ENCODE peak calls at places on chromosomes 2 and 18, in seven cellular contexts. F, M, C, K, Z, R and L are unnamed samples.
A peak's percentile ranks its signal among the peaks of the same experiment; 100 is the strongest.

GRCh38 chr2:165699931-165700330 is 94.1 kb downstream of the GALNT3 start:
- DNase-seq in K (no peak), M (no peak), R (no peak), C (no peak), Z (no peak), F (no peak), L (no peak)

GRCh38 chr2:162537651-162538050 is 193.7 kb downstream of the GCA start:
- DNase-seq in Z (no peak), M (no peak), R (no peak), K (no peak), C (no peak), F (no peak), L (no peak)

GRCh38 chr2:10284108-10284870 is 18.4 kb upstream of the HPCAL1 start:
- DNase-seq in C (no peak), K (no peak), F (no peak), M (no peak), Z (no peak), R (no peak), L (no peak)

GRCh38 chr2:67486041-67486796 is 89.1 kb downstream of the ETAA1 start:
- DNase-seq in Z (no peak), F (no peak), C (no peak), M (no peak), R (no peak), K (no peak), L (no peak)

GRCh38 chr2:18645315-18645714 is 55.9 kb upstream of the NT5C1B start:
- DNase-seq in R (no peak), C (no peak), Z (no peak), M (no peak), F (no peak), K (no peak), L (no peak)

GRCh38 chr18:12049983-12050811 is 43.4 kb upstream of the ANKRD62 start:
- DNase-seq in K (no peak), C (peak; percentile 17), F (no peak), Z (no peak), R (no peak), M (no peak), L (no peak)

GRCh38 chr2:162928356-162928755 is 89.8 kb upstream of the KCNH7 start:
- DNase-seq in C (no peak), F (no peak), K (no peak), R (no peak), Z (no peak), M (no peak), L (no peak)

GRCh38 chr2:221671515-221671914 is 99.4 kb upstream of the EPHA4 start:
- DNase-seq in F (no peak), C (no peak), R (no peak), M (no peak), Z (no peak), K (no peak), L (no peak)

GRCh38 chr2:175815537-175815936 is 186.5 kb downstream of the LNPK start:
- DNase-seq in Z (no peak), K (no peak), M (no peak), C (no peak), F (no peak), R (no peak), L (no peak)

GRCh38 chr2:46309052-46309953 is 12.1 kb downstream of the EPAS1 start:
- DNase-seq in C (no peak), K (no peak), M (no peak), Z (no peak), F (no peak), R (no peak), L (no peak)

GRCh38 chr2:54626131-54626530 is 97.3 kb upstream of the EML6 start:
- DNase-seq in R (no peak), K (no peak), F (no peak), M (no peak), Z (no peak), C (no peak), L (no peak)

GRCh38 chr2:127954857-127955256 is 69.1 kb upstream of the AMMECR1L start:
- DNase-seq in C (no peak), R (no peak), Z (no peak), K (no peak), F (no peak), M (no peak), L (no peak)

GRCh38 chr18:42048150-42048549 is 93.1 kb downstream of the PIK3C3 start:
- DNase-seq in F (no peak), K (no peak), C (no peak), R (no peak), Z (no peak), M (no peak), L (no peak)

GRCh38 chr2:31287681-31288080 is 53.7 kb downstream of the EHD3 start:
- DNase-seq in M (no peak), C (no peak), K (no peak), F (no peak), Z (no peak), R (no peak), L (no peak)

GRCh38 chr2:158297606-158298005 is 158.9 kb downstream of the CCDC148 start:
- DNase-seq in K (no peak), R (no peak), Z (no peak), M (no peak), C (no peak), F (no peak), L (no peak)

GRCh38 chr2:213148572-213149331 is 2.7 kb downstream of the IKZF2 start:
- DNase-seq in C (no peak), Z (no peak), R (no peak), K (no peak), F (no peak), M (no peak), L (no peak)

GRCh38 chr2:29443627-29444026 is 328.4 kb downstream of the CLIP4 start:
- DNase-seq in F (no peak), M (no peak), C (no peak), Z (no peak), R (no peak), K (no peak), L (no peak)

GRCh38 chr2:241933175-241933911 is 63.8 kb downstream of the RTP5 start:
- DNase-seq in C (peak; percentile 57), K (no peak), F (no peak), R (no peak), Z (no peak), M (no peak), L (no peak)

GRCh38 chr2:233098615-233099014 is 38.5 kb downstream of the INPP5D start:
- DNase-seq in F (peak; percentile 37), C (no peak), K (no peak), R (no peak), M (no peak), Z (peak; percentile 35), L (no peak)